ENCODE peak calls at places on chromosomes 1 and 21, in nine cellular contexts. L is OCI-LY7, I is MM.1S, U is GM23338, J is hepatocyte, D is PC-3, C is SK-N-SH, K is neural progenitor cell, E is HCT116. Q is an unnamed sample.

GRCh38 chr1:162996261-162996660 is 72.9 kb upstream of the RGS4 start:
- DNase-seq in L (no peak), I (no peak), U (no peak), J (no peak), D (no peak), C (no peak), K (no peak), E (no peak), Q (peak)

GRCh38 chr1:39087109-39087834 is 61.1 kb downstream of the NDUFS5 start:
- DNase-seq in L (no peak), I (peak), U (no peak), J (no peak), D (no peak), C (no peak), K (no peak), E (no peak), Q (peak)

GRCh38 chr1:228794810-228795209 is 59.5 kb downstream of the RHOU start:
- DNase-seq in L (no peak), I (no peak), U (no peak), J (no peak), D (no peak), C (no peak), K (no peak), E (no peak), Q (no peak)

GRCh38 chr1:6026095-6026809 is 19.4 kb upstream of the KCNAB2 start:
- DNase-seq in L (peak), I (peak), U (peak), J (peak), D (no peak), C (no peak), K (peak), E (peak), Q (no peak)

GRCh38 chr1:228060458-228061190 is 21.9 kb upstream of the ARF1 start:
- DNase-seq in L (no peak), I (no peak), U (peak), J (peak), D (no peak), C (peak), K (peak), E (no peak), Q (peak)

GRCh38 chr1:224696891-224697765 is 81.0 kb downstream of the CNIH3 start:
- DNase-seq in L (no peak), I (no peak), U (no peak), J (no peak), D (peak), C (no peak), K (no peak), E (no peak), Q (peak)

GRCh38 chr21:25360593-25360992 is 246.7 kb downstream of the MRPL39 start:
- DNase-seq in L (no peak), I (no peak), U (no peak), J (no peak), D (peak), C (no peak), K (no peak), E (no peak), Q (peak)

GRCh38 chr1:200917291-200917817 is 22.7 kb downstream of the INAVA start:
- DNase-seq in L (no peak), I (no peak), U (no peak), J (no peak), D (peak), C (no peak), K (peak), E (no peak), Q (no peak)

GRCh38 chr21:20592482-20592881 is 405.7 kb upstream of the NCAM2 start:
- DNase-seq in L (no peak), I (no peak), U (no peak), J (no peak), D (no peak), C (no peak), K (no peak), E (no peak), Q (no peak)

GRCh38 chr1:20279507-20279906 is 11.2 kb upstream of the VWA5B1 start:
- DNase-seq in L (peak), I (no peak), U (no peak), J (no peak), D (peak), C (no peak), K (no peak), E (no peak), Q (peak)

GRCh38 chr1:199978408-199978940 is 49.0 kb upstream of the NR5A2 start:
- DNase-seq in L (peak), I (no peak), U (no peak), J (no peak), D (no peak), C (no peak), K (peak), E (no peak), Q (peak)

GRCh38 chr1:245166471-245166885 is 11.7 kb downstream of the KIF26B start:
- DNase-seq in L (no peak), I (no peak), U (peak), J (peak), D (no peak), C (peak), K (no peak), E (no peak), Q (peak)

GRCh38 chr1:87224209-87224608 is 104.5 kb upstream of the LMO4 start:
- DNase-seq in L (no peak), I (no peak), U (no peak), J (no peak), D (peak), C (no peak), K (no peak), E (peak), Q (peak)

GRCh38 chr1:167599839-167600581 is 30.0 kb upstream of the RCSD1 start:
- DNase-seq in L (peak), I (peak), U (no peak), J (peak), D (peak), C (peak), K (no peak), E (peak), Q (peak)

GRCh38 chr1:109904105-109904817 is 6.4 kb upstream of the CSF1 start:
- DNase-seq in L (no peak), I (no peak), U (no peak), J (no peak), D (no peak), C (no peak), K (no peak), E (no peak), Q (peak)

GRCh38 chr1:231397882-231398671 is 24.0 kb downstream of the EGLN1 start:
- DNase-seq in L (no peak), I (no peak), U (no peak), J (no peak), D (no peak), C (no peak), K (no peak), E (no peak), Q (no peak)

GRCh38 chr1:230307213-230307612 is 118.9 kb downstream of the PGBD5 start:
- DNase-seq in L (no peak), I (no peak), U (no peak), J (no peak), D (peak), C (no peak), K (no peak), E (no peak), Q (no peak)

GRCh38 chr1:53126495-53126894 is 15.9 kb downstream of the SLC1A7 start:
- DNase-seq in L (no peak), I (no peak), U (no peak), J (no peak), D (no peak), C (no peak), K (no peak), E (no peak), Q (no peak)

GRCh38 chr1:117686907-117687306 is 81.1 kb downstream of the TENT5C start:
- DNase-seq in L (no peak), I (no peak), U (no peak), J (no peak), D (no peak), C (no peak), K (no peak), E (no peak), Q (peak)

GRCh38 chr1:98706173-98706848 is 44.8 kb downstream of the SNX7 start:
- DNase-seq in L (no peak), I (no peak), U (no peak), J (no peak), D (no peak), C (no peak), K (no peak), E (no peak), Q (peak)

GRCh38 chr1:147618771-147619170 is 51.6 kb downstream of the ACP6 start:
- DNase-seq in L (no peak), I (no peak), U (no peak), J (no peak), D (no peak), C (no peak), K (no peak), E (no peak), Q (no peak)

GRCh38 chr1:182433580-182433979 is 16.4 kb upstream of the RGSL1 start:
- DNase-seq in L (no peak), I (no peak), U (no peak), J (no peak), D (no peak), C (no peak), K (no peak), E (no peak), Q (no peak)

GRCh38 chr1:91498498-91499245 is 2.0 kb upstream of the CDC7 start:
- DNase-seq in L (no peak), I (no peak), U (no peak), J (no peak), D (no peak), C (no peak), K (no peak), E (no peak), Q (no peak)

GRCh38 chr1:221309711-221310110 is 430.5 kb downstream of the HLX start:
- DNase-seq in L (no peak), I (no peak), U (no peak), J (no peak), D (no peak), C (no peak), K (no peak), E (no peak), Q (no peak)

GRCh38 chr1:229068266-229069043 is 202.5 kb upstream of the RAB4A start:
- DNase-seq in L (no peak), I (no peak), U (no peak), J (no peak), D (no peak), C (no peak), K (no peak), E (no peak), Q (no peak)

GRCh38 chr1:232968965-232969364 is 18.6 kb downstream of the NTPCR start:
- DNase-seq in L (peak), I (no peak), U (no peak), J (no peak), D (no peak), C (no peak), K (no peak), E (no peak), Q (peak)

GRCh38 chr1:33255347-33256311 is 663 bp upstream of the ZNF362 start:
- DNase-seq in L (peak), I (peak), U (peak), J (peak), D (peak), C (peak), K (peak), E (peak), Q (peak)

GRCh38 chr1:161096015-161096414 is 2.1 kb upstream of the KLHDC9 start:
- DNase-seq in L (no peak), I (no peak), U (no peak), J (no peak), D (no peak), C (no peak), K (no peak), E (no peak), Q (no peak)

GRCh38 chr1:214303538-214303937 is 22.6 kb downstream of the SMYD2 start:
- DNase-seq in L (no peak), I (no peak), U (no peak), J (no peak), D (no peak), C (no peak), K (no peak), E (no peak), Q (peak)

GRCh38 chr21:39033878-39034589 is 149.2 kb downstream of the PSMG1 start:
- DNase-seq in L (no peak), I (no peak), U (no peak), J (peak), D (no peak), C (no peak), K (no peak), E (no peak), Q (no peak)

DNA sequence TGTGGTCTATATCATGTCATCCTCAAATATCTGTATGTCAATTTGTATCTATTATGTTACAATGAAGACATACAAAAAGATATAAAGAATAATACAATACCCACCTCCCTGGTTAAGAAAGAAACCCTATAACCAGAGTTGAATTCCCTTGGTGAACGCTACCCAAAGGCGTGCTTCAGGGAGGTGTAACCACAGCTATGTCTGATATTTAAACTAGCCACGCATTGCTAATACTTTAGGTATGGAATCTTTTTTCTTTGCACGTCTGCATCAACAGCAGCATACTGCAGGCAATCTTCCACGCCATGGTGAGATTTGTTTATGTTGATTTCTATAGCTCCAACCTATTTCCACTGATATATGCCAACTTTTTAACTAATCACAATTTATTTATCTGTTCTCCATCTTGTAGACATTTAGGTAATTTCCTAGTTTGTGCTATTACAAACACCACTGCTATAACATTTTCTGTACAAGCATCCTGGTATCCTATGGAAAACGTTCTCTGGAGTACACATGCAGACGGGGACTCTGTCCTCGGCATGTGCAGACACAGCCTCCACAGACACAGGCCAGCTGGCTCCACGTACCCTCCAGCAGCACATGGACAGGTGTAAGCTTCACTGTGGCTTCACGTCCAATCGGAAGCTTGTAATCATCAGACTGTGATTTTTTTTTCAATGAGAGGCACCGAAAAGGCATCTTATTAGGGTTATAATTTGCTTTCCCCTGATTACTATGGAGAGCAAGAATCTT is 58.5 kb downstream of the HSF2BP start:
- DNase-seq in L (no peak), I (no peak), U (no peak), J (peak), D (peak), C (peak), K (no peak), E (no peak), Q (peak)
- TF ChIP-seq EZH2phosphoT487 in L (no peak), I (no peak), U (no peak), J (no peak), D (no peak), C (no peak), K (no peak), E (no peak), Q (no peak)

DNA sequence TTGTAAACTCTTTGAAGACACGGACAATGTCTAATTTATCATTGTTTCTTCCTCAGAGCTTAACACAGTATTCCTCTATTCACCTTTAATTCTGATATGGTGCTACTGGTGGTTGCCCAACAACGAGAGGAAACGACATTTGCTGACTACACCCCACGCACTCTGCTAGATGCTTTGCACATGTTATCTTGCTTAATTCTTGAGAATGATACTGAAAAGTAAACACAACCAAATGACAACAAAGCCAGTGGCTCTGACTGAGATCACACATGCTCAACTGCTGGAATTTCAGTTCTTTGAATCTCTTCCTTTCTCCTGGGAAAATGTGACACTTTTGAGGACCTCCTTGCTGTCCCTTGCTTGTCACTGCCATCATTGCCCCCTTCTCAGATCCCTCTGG is 37.2 kb upstream of the DDAH1 start:
- DNase-seq in L (no peak), I (no peak), U (no peak), J (no peak), D (no peak), C (no peak), K (no peak), E (no peak), Q (peak)
- TF ChIP-seq EZH2phosphoT487 in L (no peak), I (no peak), U (no peak), J (no peak), D (no peak), C (no peak), K (no peak), E (no peak), Q (no peak)

GRCh38 chr1:115426271-115426771 is 88.3 kb upstream of the NGF start:
- DNase-seq in L (no peak), I (no peak), U (no peak), J (peak), D (peak), C (no peak), K (no peak), E (no peak), Q (peak)
- TF ChIP-seq EZH2phosphoT487 in L (no peak), I (no peak), U (no peak), J (no peak), D (no peak), C (no peak), K (no peak), E (no peak), Q (peak)

DNA sequence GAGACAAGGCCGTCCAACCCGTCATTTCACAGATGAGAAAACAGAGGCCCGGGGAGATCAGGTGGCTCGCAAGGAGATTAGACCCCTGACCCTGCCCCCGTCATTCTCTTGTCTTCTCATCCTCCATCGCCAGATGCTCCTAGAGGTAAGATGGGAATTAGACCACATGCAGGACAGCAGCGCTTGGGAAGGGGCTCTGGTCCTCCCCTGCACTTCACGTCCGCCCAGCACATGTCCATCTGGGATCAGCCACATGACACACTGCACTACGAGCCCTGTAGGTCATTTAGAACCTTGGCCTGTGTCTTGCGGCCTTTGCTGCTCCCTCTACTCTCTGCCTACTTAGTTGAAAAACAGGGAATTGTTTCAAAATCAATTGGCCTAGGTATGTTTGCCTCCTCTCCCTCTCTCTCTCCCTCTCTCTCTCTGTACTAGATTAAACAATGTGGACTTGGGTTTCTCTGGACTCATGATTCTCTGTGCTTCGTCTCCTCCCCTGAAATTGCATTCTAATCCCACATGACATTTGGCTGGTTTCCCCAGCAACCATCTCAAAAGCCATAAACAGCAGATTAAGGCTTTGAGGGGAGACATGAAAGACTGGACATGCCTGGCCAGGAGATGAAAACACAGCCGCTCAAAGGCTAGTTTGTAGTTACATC is 3.8 kb upstream of the NCMAP start:
- DNase-seq in L (no peak), I (no peak), U (peak), J (peak), D (no peak), C (peak), K (peak), E (no peak), Q (peak)
- TF ChIP-seq EZH2phosphoT487 in L (no peak), I (no peak), U (no peak), J (no peak), D (no peak), C (no peak), K (no peak), E (no peak), Q (no peak)

GRCh38 chr1:203368624-203369451 is 17.9 kb upstream of the FMOD start:
- DNase-seq in L (no peak), I (peak), U (no peak), J (peak), D (peak), C (no peak), K (no peak), E (no peak), Q (peak)
- TF ChIP-seq EZH2phosphoT487 in L (no peak), I (no peak), U (no peak), J (no peak), D (no peak), C (no peak), K (no peak), E (no peak), Q (no peak)

DNA sequence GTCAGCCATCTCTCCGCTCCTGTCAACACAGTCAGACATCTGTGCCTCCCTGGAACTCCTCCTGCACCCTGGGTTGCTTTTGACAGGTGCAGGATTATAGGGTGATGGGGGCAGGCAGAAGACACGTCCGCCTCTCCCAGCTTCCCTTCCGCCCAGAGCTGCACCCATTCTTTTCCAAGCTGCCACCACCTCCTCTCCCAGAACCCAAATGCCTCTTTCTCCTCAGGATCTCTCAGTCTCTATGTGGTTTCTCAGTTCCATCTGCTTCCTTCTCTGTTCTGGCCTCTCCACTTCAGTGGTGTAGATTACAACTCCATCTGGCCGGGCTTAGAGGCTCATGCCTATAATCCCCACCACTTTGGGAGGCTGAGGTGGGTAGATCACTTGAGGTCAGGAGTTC is 17.0 kb upstream of the KIF1B start:
- DNase-seq in L (no peak), I (no peak), U (no peak), J (no peak), D (no peak), C (no peak), K (no peak), E (no peak), Q (no peak)
- TF ChIP-seq EZH2phosphoT487 in L (no peak), I (no peak), U (no peak), J (no peak), D (no peak), C (no peak), K (no peak), E (no peak), Q (no peak)

GRCh38 chr21:41816583-41817165 is 49.8 kb upstream of the RIPK4 start:
- DNase-seq in L (peak), I (peak), U (peak), J (peak), D (peak), C (peak), K (peak), E (no peak), Q (peak)
- TF ChIP-seq EZH2phosphoT487 in L (no peak), I (no peak), U (no peak), J (no peak), D (no peak), C (no peak), K (no peak), E (no peak), Q (no peak)

GRCh38 chr1:108551157-108551862 is 8.6 kb upstream of the EEIG2 start:
- DNase-seq in L (no peak), I (no peak), U (no peak), J (no peak), D (peak), C (no peak), K (no peak), E (no peak), Q (no peak)
- TF ChIP-seq EZH2phosphoT487 in L (no peak), I (no peak), U (no peak), J (no peak), D (no peak), C (no peak), K (no peak), E (no peak), Q (no peak)